ENCODE peak calls at places on chromosome 10, in six cellular contexts. One of them, this sample, is unnamed.

GRCh38 chr10:101770331-101771215 is 5.3 kb downstream of the FGF8 start:
- DNase-seq in K562: no peak
- DNase-seq in GM12891: no peak
- DNase-seq in HepG2: no peak
- DNase-seq in GM12878: no peak
- DNase-seq in H1: no peak
- DNase-seq in this sample: no peak

GRCh38 chr10:17961551-17962422 is 10.1 kb downstream of the SLC39A12 start:
- DNase-seq in K562: no peak
- DNase-seq in GM12891: no peak
- DNase-seq in HepG2: no peak
- DNase-seq in GM12878: no peak
- DNase-seq in H1: no peak
- DNase-seq in this sample: no peak

GRCh38 chr10:70564113-70564725 is 38.3 kb downstream of the PRF1 start:
- DNase-seq in K562: no peak
- DNase-seq in GM12891: no peak
- DNase-seq in HepG2: no peak
- DNase-seq in GM12878: no peak
- DNase-seq in H1: no peak
- DNase-seq in this sample: no peak

GRCh38 chr10:78515873-78516153 is 482.1 kb downstream of the RPS24 start:
- DNase-seq in K562: no peak
- DNase-seq in GM12891: no peak
- DNase-seq in HepG2: no peak
- DNase-seq in GM12878: no peak
- DNase-seq in H1: no peak
- DNase-seq in this sample: no peak

GRCh38 chr10:94462130-94462529 is 59.8 kb downstream of the TBC1D12 start:
- DNase-seq in K562: no peak
- DNase-seq in GM12891: no peak
- DNase-seq in HepG2: peak; percentile 34
- DNase-seq in GM12878: no peak
- DNase-seq in H1: no peak
- DNase-seq in this sample: no peak

GRCh38 chr10:94780844-94781243 is 18.4 kb downstream of the CYP2C19 start:
- DNase-seq in K562: no peak
- DNase-seq in GM12891: no peak
- DNase-seq in HepG2: no peak
- DNase-seq in GM12878: no peak
- DNase-seq in H1: no peak
- DNase-seq in this sample: no peak

GRCh38 chr10:33743429-33743857 is 409.0 kb upstream of the NRP1 start:
- DNase-seq in K562: no peak
- DNase-seq in GM12891: no peak
- DNase-seq in HepG2: no peak
- DNase-seq in GM12878: peak; percentile 19
- DNase-seq in H1: no peak
- DNase-seq in this sample: no peak

GRCh38 chr10:10092581-10092980 is 925.1 kb upstream of the CELF2 start:
- DNase-seq in K562: no peak
- DNase-seq in GM12891: no peak
- DNase-seq in HepG2: no peak
- DNase-seq in GM12878: no peak
- DNase-seq in H1: peak; percentile 45
- DNase-seq in this sample: no peak

GRCh38 chr10:124238367-124238766 is 145.0 kb upstream of the CHST15 start:
- DNase-seq in K562: no peak
- DNase-seq in GM12891: no peak
- DNase-seq in HepG2: no peak
- DNase-seq in GM12878: no peak
- DNase-seq in H1: no peak
- DNase-seq in this sample: no peak

GRCh38 chr10:12841426-12841825 is 160.1 kb downstream of the CCDC3 start:
- DNase-seq in K562: no peak
- DNase-seq in GM12891: no peak
- DNase-seq in HepG2: no peak
- DNase-seq in GM12878: no peak
- DNase-seq in H1: no peak
- DNase-seq in this sample: no peak

GRCh38 chr10:31780717-31781116 is 147.9 kb downstream of the ARHGAP12 start:
- DNase-seq in K562: no peak
- DNase-seq in GM12891: no peak
- DNase-seq in HepG2: no peak
- DNase-seq in GM12878: no peak
- DNase-seq in H1: no peak
- DNase-seq in this sample: no peak

GRCh38 chr10:129870926-129871660 is 93.0 kb downstream of the EBF3 start:
- DNase-seq in K562: no peak
- DNase-seq in GM12891: no peak
- DNase-seq in HepG2: no peak
- DNase-seq in GM12878: no peak
- DNase-seq in H1: no peak
- DNase-seq in this sample: no peak

GRCh38 chr10:121080324-121080807 is 229.2 kb downstream of the WDR11 start:
- DNase-seq in K562: no peak
- DNase-seq in GM12891: no peak
- DNase-seq in HepG2: no peak
- DNase-seq in GM12878: no peak
- DNase-seq in H1: no peak
- DNase-seq in this sample: no peak

GRCh38 chr10:62584726-62585125 is 210.6 kb downstream of the ZNF365 start:
- DNase-seq in K562: no peak
- DNase-seq in GM12891: no peak
- DNase-seq in HepG2: no peak
- DNase-seq in GM12878: no peak
- DNase-seq in H1: no peak
- DNase-seq in this sample: no peak

GRCh38 chr10:92691042-92691590 is 1.4 kb downstream of the HHEX start:
- DNase-seq in K562: peak; percentile 66
- DNase-seq in GM12891: no peak
- DNase-seq in HepG2: no peak
- DNase-seq in GM12878: no peak
- DNase-seq in H1: peak; percentile 60
- DNase-seq in this sample: no peak

GRCh38 chr10:3757250-3757637 is 27.8 kb downstream of the KLF6 start:
- DNase-seq in K562: no peak
- DNase-seq in GM12891: no peak
- DNase-seq in HepG2: no peak
- DNase-seq in GM12878: no peak
- DNase-seq in H1: no peak
- DNase-seq in this sample: no peak

GRCh38 chr10:49083256-49083655 is 32.1 kb downstream of the VSTM4 start:
- DNase-seq in K562: no peak
- DNase-seq in GM12891: no peak
- DNase-seq in HepG2: no peak
- DNase-seq in GM12878: no peak
- DNase-seq in H1: no peak
- DNase-seq in this sample: no peak

GRCh38 chr10:95360122-95360715 is 69.4 kb upstream of the PDLIM1 start:
- DNase-seq in K562: peak; percentile 47
- DNase-seq in GM12891: no peak
- DNase-seq in HepG2: no peak
- DNase-seq in GM12878: no peak
- DNase-seq in H1: no peak
- DNase-seq in this sample: no peak

GRCh38 chr10:90162464-90162863 is 461.1 kb downstream of the KIF20B start:
- DNase-seq in K562: no peak
- DNase-seq in GM12891: no peak
- DNase-seq in HepG2: no peak
- DNase-seq in GM12878: no peak
- DNase-seq in H1: no peak
- DNase-seq in this sample: no peak

GRCh38 chr10:77111611-77112550 is 525.7 kb downstream of the KCNMA1 start:
- DNase-seq in K562: peak; percentile 58
- DNase-seq in GM12891: peak; percentile 18
- DNase-seq in HepG2: peak; percentile 60
- DNase-seq in GM12878: peak; percentile 13
- DNase-seq in H1: peak; percentile 56
- DNase-seq in this sample: no peak

GRCh38 chr10:13721486-13721885 is 134.7 kb downstream of the PRPF18 start:
- DNase-seq in K562: no peak
- DNase-seq in GM12891: no peak
- DNase-seq in HepG2: no peak
- DNase-seq in GM12878: no peak
- DNase-seq in H1: no peak
- DNase-seq in this sample: no peak

GRCh38 chr10:71099731-71100361 is 112.5 kb upstream of the UNC5B start:
- DNase-seq in K562: no peak
- DNase-seq in GM12891: no peak
- DNase-seq in HepG2: no peak
- DNase-seq in GM12878: no peak
- DNase-seq in H1: no peak
- DNase-seq in this sample: no peak

GRCh38 chr10:70775679-70776454 is 9.3 kb downstream of the TBATA start:
- DNase-seq in K562: no peak
- DNase-seq in GM12891: no peak
- DNase-seq in HepG2: no peak
- DNase-seq in GM12878: no peak
- DNase-seq in H1: peak; percentile 40
- DNase-seq in this sample: no peak

GRCh38 chr10:52216852-52217251 is 97.2 kb upstream of the DKK1 start:
- DNase-seq in K562: no peak
- DNase-seq in GM12891: no peak
- DNase-seq in HepG2: no peak
- DNase-seq in GM12878: peak; percentile 45
- DNase-seq in H1: no peak
- DNase-seq in this sample: no peak

GRCh38 chr10:95566121-95566520 is 5.0 kb upstream of the SORBS1 start:
- DNase-seq in K562: no peak
- DNase-seq in GM12891: no peak
- DNase-seq in HepG2: no peak
- DNase-seq in GM12878: no peak
- DNase-seq in H1: no peak
- DNase-seq in this sample: no peak

GRCh38 chr10:100894033-100894432 is 18.7 kb upstream of the SLF2 start:
- DNase-seq in K562: no peak
- DNase-seq in GM12891: no peak
- DNase-seq in HepG2: no peak
- DNase-seq in GM12878: no peak
- DNase-seq in H1: peak; percentile 16
- DNase-seq in this sample: no peak

GRCh38 chr10:93788413-93789208 is 30.9 kb downstream of the LGI1 start:
- DNase-seq in K562: no peak
- DNase-seq in GM12891: no peak
- DNase-seq in HepG2: no peak
- DNase-seq in GM12878: no peak
- DNase-seq in H1: no peak
- DNase-seq in this sample: no peak

DNA sequence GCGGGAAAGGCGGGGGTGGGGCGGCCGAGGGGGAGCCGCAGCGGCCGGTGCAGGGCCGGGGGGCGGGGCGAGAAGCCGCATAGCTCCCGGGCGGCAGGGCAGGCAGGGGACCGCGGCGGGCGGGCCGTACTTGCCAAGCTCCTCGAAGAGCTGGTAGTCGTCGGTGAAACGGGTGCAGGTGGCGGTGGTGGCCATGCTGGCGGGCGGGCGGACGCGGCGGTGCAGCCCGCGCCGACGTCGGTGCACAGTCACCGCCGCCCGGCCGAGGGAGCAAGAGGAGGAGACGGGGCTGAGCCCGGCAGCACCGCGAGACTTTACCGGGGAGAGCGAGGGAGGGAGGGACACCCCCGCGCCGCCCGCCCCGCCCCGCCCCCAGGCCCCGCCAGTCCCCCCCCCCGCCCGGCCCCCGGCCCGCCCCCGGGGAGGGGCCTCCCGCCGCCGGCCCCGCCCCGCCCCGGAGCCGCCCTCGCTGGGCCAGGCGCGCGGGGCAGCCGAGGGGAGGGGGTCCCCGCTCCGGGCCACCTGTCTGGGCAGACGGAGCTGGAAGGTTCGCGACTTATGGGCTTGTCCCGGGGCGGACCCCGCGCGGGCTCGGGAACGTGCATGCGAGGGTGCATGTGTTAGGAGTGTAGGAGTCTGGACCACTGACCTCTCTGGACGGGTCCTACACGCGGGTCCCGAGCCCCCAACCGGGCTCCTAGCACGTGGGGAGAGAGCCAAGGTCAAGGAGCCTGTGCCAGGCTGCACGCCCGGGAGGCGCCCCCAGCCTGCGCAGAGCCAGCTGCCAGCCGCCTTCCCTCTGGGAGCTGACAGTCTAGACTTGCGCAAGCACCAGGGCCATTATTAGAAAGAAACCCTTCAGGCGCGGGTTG is at the start of gene CAMK2G:
- DNase-seq in K562: peak; percentile 94
- DNase-seq in GM12891: peak; percentile 97
- DNase-seq in HepG2: peak; percentile 71
- DNase-seq in GM12878: no peak
- DNase-seq in H1: peak; percentile 88
- DNase-seq in this sample: peak; percentile 95
- TF ChIP-seq POLR2A in K562: peak; percentile 81
- TF ChIP-seq POLR2A in GM12891: peak; percentile 27
- TF ChIP-seq POLR2A in HepG2: peak; percentile 83
- TF ChIP-seq POLR2A in GM12878: peak; percentile 89
- TF ChIP-seq POLR2A in H1: peak; percentile 6
- TF ChIP-seq POLR2A in this sample: peak; percentile 70

GRCh38 chr10:122674781-122675180 is 24.9 kb downstream of the C10orf120 start:
- DNase-seq in K562: no peak
- DNase-seq in GM12891: no peak
- DNase-seq in HepG2: no peak
- DNase-seq in GM12878: no peak
- DNase-seq in H1: no peak
- DNase-seq in this sample: no peak

GRCh38 chr10:122673731-122674130 is 25.9 kb downstream of the C10orf120 start:
- DNase-seq in K562: no peak
- DNase-seq in GM12891: no peak
- DNase-seq in HepG2: no peak
- DNase-seq in GM12878: no peak
- DNase-seq in H1: no peak
- DNase-seq in this sample: no peak

GRCh38 chr10:122669045-122669444 is 30.6 kb downstream of the C10orf120 start:
- DNase-seq in K562: no peak
- DNase-seq in GM12891: no peak
- DNase-seq in HepG2: no peak
- DNase-seq in GM12878: no peak
- DNase-seq in H1: no peak
- DNase-seq in this sample: no peak

GRCh38 chr10:122669842-122670241 is 29.8 kb downstream of the C10orf120 start:
- DNase-seq in K562: no peak
- DNase-seq in GM12891: no peak
- DNase-seq in HepG2: no peak
- DNase-seq in GM12878: no peak
- DNase-seq in H1: no peak
- DNase-seq in this sample: no peak

GRCh38 chr10:122671355-122671754 is 28.3 kb downstream of the C10orf120 start:
- DNase-seq in K562: no peak
- DNase-seq in GM12891: no peak
- DNase-seq in HepG2: no peak
- DNase-seq in GM12878: no peak
- DNase-seq in H1: no peak
- DNase-seq in this sample: no peak
- TF ChIP-seq TAF1 in K562: no peak
- TF ChIP-seq TAF1 in GM12891: no peak
- TF ChIP-seq TAF1 in HepG2: no peak
- TF ChIP-seq TAF1 in GM12878: no peak
- TF ChIP-seq TAF1 in H1: no peak
- TF ChIP-seq TAF1 in this sample: no peak

GRCh38 chr10:19974554-19974953 is 158.3 kb downstream of the PLXDC2 start:
- DNase-seq in K562: no peak
- DNase-seq in GM12891: no peak
- DNase-seq in HepG2: no peak
- DNase-seq in GM12878: no peak
- DNase-seq in H1: no peak
- DNase-seq in this sample: no peak
- TF ChIP-seq POLR2AphosphoS5 in K562: no peak
- TF ChIP-seq POLR2AphosphoS5 in GM12891: no peak
- TF ChIP-seq POLR2AphosphoS5 in HepG2: no peak
- TF ChIP-seq POLR2AphosphoS5 in GM12878: no peak
- TF ChIP-seq POLR2AphosphoS5 in H1: no peak
- TF ChIP-seq POLR2AphosphoS5 in this sample: no peak

GRCh38 chr10:6088721-6089333 is at the start of gene RBM17:
- DNase-seq in K562: peak; percentile 97
- DNase-seq in GM12891: peak; percentile 85
- DNase-seq in HepG2: peak; percentile 88
- DNase-seq in GM12878: peak; percentile 82
- DNase-seq in H1: peak; percentile 100
- DNase-seq in this sample: peak; percentile 79
- TF ChIP-seq POLR2A in K562: no peak
- TF ChIP-seq POLR2A in GM12891: peak; percentile 43
- TF ChIP-seq POLR2A in HepG2: peak; percentile 65
- TF ChIP-seq POLR2A in GM12878: peak; percentile 85
- TF ChIP-seq POLR2A in H1: no peak
- TF ChIP-seq POLR2A in this sample: peak; percentile 81

This sample was measured in GM12892.